ENCODE peak calls at places on chromosomes 4 and X, in nine cellular contexts. A is cardiac muscle cell; P is CD8-positive, alpha-beta memory T cell; Z is hepatocyte; C is choroid plexus epithelial cell; E is PC-3; D is right lobe of liver; X is left ventricle myocardium inferior; K is PC-9. R is an unnamed sample.

GRCh38 chr4:24857996-24858395 is 54.8 kb downstream of the CCDC149 start:
- DNase-seq in A (peak; percentile 57), P (no peak), Z (no peak), C (peak; percentile 66), E (no peak), D (no peak), X (no peak), K (no peak), R (no peak)

GRCh38 chrX:112313201-112313600 is 230.6 kb upstream of the TRPC5 start:
- DNase-seq in A (no peak), P (no peak), Z (no peak), C (no peak), E (no peak), D (no peak), X (no peak), K (no peak), R (no peak)

GRCh38 chrX:123920065-123920785 is 41.3 kb upstream of the STAG2 start:
- DNase-seq in A (no peak), P (no peak), Z (no peak), C (peak; percentile 79), E (peak; percentile 75), D (no peak), X (no peak), K (no peak), R (no peak)

GRCh38 chr4:80225628-80226027 is 28.3 kb downstream of the PRDM8 start:
- DNase-seq in A (no peak), P (no peak), Z (no peak), C (no peak), E (no peak), D (no peak), X (no peak), K (no peak), R (no peak)

GRCh38 chrX:10519761-10520160 is 100.6 kb downstream of the MID1 start:
- DNase-seq in A (no peak), P (no peak), Z (no peak), C (peak; percentile 49), E (no peak), D (no peak), X (no peak), K (no peak), R (no peak)

GRCh38 chrX:125293792-125294780 is 25.6 kb upstream of the TEX13C start:
- DNase-seq in A (no peak), P (no peak), Z (no peak), C (no peak), E (peak; percentile 70), D (no peak), X (no peak), K (no peak), R (no peak)

GRCh38 chr4:2337896-2338295 is 76.0 kb upstream of the MXD4 start:
- DNase-seq in A (no peak), P (no peak), Z (no peak), C (no peak), E (no peak), D (no peak), X (no peak), K (no peak), R (no peak)

GRCh38 chr4:86640469-86640868 is 46.4 kb downstream of the PTPN13 start:
- DNase-seq in A (no peak), P (no peak), Z (no peak), C (no peak), E (peak; percentile 28), D (no peak), X (no peak), K (no peak), R (no peak)

GRCh38 chr4:74667438-74667837 is 126.9 kb downstream of the BTC start:
- DNase-seq in A (no peak), P (no peak), Z (no peak), C (no peak), E (no peak), D (no peak), X (no peak), K (no peak), R (no peak)

GRCh38 chr4:6351246-6352000 is 81.8 kb downstream of the WFS1 start:
- DNase-seq in A (no peak), P (no peak), Z (no peak), C (no peak), E (no peak), D (no peak), X (no peak), K (no peak), R (no peak)

GRCh38 chr4:167966161-167966560 is 126.2 kb upstream of the ANXA10 start:
- DNase-seq in A (no peak), P (no peak), Z (no peak), C (peak; percentile 39), E (peak; percentile 56), D (no peak), X (no peak), K (no peak), R (no peak)

GRCh38 chr4:10180927-10181744 is 64.5 kb upstream of the WDR1 start:
- DNase-seq in A (no peak), P (no peak), Z (no peak), C (peak; percentile 50), E (no peak), D (no peak), X (no peak), K (no peak), R (no peak)

GRCh38 chr4:144355809-144356757 is 215.6 kb upstream of the GYPA start:
- DNase-seq in A (peak; percentile 59), P (no peak), Z (peak; percentile 77), C (peak; percentile 99), E (peak; percentile 85), D (no peak), X (no peak), K (peak; percentile 58), R (peak; percentile 5)

GRCh38 chrX:140710710-140711109 is 1.2 kb downstream of the LINC00632 start:
- DNase-seq in A (no peak), P (no peak), Z (peak; percentile 24), C (no peak), E (no peak), D (no peak), X (no peak), K (no peak), R (no peak)

GRCh38 chr4:19748470-19748869 is 503.2 kb upstream of the SLIT2 start:
- DNase-seq in A (no peak), P (no peak), Z (no peak), C (peak; percentile 91), E (no peak), D (no peak), X (peak; percentile 17), K (no peak), R (no peak)
- H3K4me3 ChIP-seq in A (no peak overlapping the region), P (no peak overlapping the region), Z (no peak overlapping the region), C (no peak overlapping the region), E (no peak overlapping the region), D (no peak overlapping the region), X (no peak overlapping the region), K (no peak overlapping the region), R (no peak overlapping the region)

DNA sequence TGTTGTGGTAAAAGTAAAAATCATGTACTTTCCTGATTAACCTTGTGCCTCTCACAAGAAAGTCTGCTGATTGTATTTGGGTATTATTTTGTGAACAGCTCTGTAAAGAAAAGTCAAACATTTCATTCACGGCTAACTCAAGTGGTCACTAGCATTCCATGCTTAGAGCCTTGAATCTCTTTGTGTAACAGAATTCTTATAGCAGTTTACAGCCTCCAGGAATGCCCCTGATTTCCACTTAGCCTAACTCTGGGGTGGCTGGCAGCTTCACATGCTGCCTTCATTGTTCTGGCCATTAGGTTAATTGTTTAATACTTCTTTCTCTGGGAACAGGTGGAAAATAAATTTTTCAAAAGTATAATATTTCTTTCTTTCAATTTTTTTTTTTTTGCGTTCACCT is 226.7 kb downstream of the RBMX2 start:
- DNase-seq in A (peak; percentile 82), P (no peak), Z (no peak), C (no peak), E (no peak), D (no peak), X (no peak), K (no peak), R (no peak)
- H3K4me3 ChIP-seq in A (no peak overlapping the region), P (no peak overlapping the region), Z (no peak overlapping the region), C (no peak overlapping the region), E (no peak overlapping the region), D (no peak overlapping the region), X (no peak overlapping the region), K (no peak overlapping the region), R (no peak overlapping the region)

DNA sequence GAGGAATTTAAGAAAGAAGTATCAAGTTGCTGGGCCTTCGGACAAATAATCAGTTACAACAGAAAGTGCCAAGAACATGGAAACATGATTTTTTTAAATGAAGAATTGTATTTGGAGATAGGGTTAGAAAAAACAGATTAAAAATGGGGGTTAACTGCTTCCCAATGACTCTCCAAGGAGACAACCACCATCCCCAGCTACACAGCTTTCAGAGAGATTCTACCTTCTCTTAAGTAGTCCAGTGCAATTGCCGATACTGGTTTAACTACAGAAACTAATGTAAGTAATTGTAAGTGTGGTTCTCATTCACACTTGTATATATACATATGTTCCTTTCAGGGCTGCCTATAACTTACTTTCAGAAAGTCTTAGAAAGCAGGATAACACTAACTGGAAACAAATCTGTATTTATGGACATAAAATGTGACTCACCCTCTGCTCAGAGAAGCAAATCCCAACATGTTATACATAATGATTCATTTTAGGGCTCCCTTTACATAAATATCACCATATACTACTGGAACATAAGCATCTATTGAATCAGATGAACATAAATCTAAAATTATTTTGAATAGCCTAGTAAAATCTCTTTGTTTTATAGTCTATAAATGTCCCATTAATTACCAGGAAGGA is 248.9 kb upstream of the UGT8 start:
- DNase-seq in A (no peak), P (no peak), Z (no peak), C (peak; percentile 33), E (peak; percentile 42), D (no peak), X (no peak), K (no peak), R (no peak)
- H3K4me3 ChIP-seq in A (no peak overlapping the region), P (no peak overlapping the region), Z (no peak overlapping the region), C (no peak overlapping the region), E (no peak overlapping the region), D (no peak overlapping the region), X (no peak overlapping the region), K (no peak overlapping the region), R (no peak overlapping the region)

GRCh38 chr4:123232439-123232838 is 164.2 kb upstream of the SPRY1 start:
- DNase-seq in A (no peak), P (no peak), Z (no peak), C (peak; percentile 41), E (peak; percentile 10), D (no peak), X (no peak), K (no peak), R (no peak)

GRCh38 chr4:123230061-123230460 is 166.5 kb upstream of the SPRY1 start:
- DNase-seq in A (no peak), P (no peak), Z (no peak), C (no peak), E (no peak), D (no peak), X (no peak), K (no peak), R (no peak)

GRCh38 chr4:123233409-123233808 is 163.2 kb upstream of the SPRY1 start:
- DNase-seq in A (no peak), P (no peak), Z (no peak), C (peak; percentile 30), E (no peak), D (no peak), X (no peak), K (no peak), R (no peak)

GRCh38 chr4:123234966-123235365 is 161.6 kb upstream of the SPRY1 start:
- DNase-seq in A (no peak), P (no peak), Z (no peak), C (no peak), E (peak; percentile 19), D (no peak), X (no peak), K (no peak), R (no peak)

DNA sequence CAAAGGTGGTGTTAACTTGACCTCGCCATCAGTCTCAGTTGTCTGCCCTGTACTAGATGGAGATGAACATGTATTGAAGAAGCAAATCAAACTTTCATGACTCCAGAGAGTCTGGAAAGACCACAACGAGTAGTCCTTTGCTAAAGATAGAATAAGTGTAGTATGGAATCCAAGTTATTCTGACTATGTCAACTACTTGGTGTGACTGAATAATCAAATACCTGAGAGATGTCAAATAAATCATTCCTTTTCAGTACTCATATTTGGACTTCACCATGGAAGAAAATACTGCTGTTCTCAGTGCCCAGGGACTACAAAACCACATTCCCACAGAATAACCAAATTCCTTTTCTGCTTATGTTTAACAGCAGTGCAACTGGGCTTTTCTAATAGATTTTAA is 161.2 kb upstream of the SPRY1 start:
- DNase-seq in A (peak; percentile 18), P (no peak), Z (no peak), C (peak; percentile 54), E (peak; percentile 22), D (no peak), X (no peak), K (no peak), R (no peak)
- H3K4me3 ChIP-seq in A (no peak overlapping the region), P (no peak overlapping the region), Z (no peak overlapping the region), C (no peak overlapping the region), E (no peak overlapping the region), D (no peak overlapping the region), X (no peak overlapping the region), K (no peak overlapping the region), R (no peak overlapping the region)

R was measured in Caco-2.